ENCODE peak calls at places on chromosomes 13 and 19, in nine cellular contexts. E is stimulated activated CD4-positive, alpha-beta T cell treated with anti-CD3 and anti-CD28 coated beads, Interleukin-4, amount 100 ng/mL, for 24 hours; B is HuH-7; N is HCEC 1CT; L is T follicular helper cell; R is breast epithelium; V is head of caudate nucleus; Z is stimulated activated CD8-positive, alpha-beta memory T cell treated with anti-CD3 and anti-CD28 coated beads, Interleukin-15, amount 100 ng/mL, for 48 hours; A is AG04450. T is an unnamed sample.

GRCh38 chr19:17488593-17489391 is 18.5 kb downstream of the SLC27A1 start:
- DNase-seq in V (no peak), R (peak), N (no peak), E (peak), L (peak), A (no peak), Z (peak), B (no peak), T (peak)

GRCh38 chr13:28313579-28313978 is 175.2 kb downstream of the PAN3 start:
- DNase-seq in N (peak), A (no peak), V (no peak), R (no peak), L (no peak), Z (no peak), B (no peak), E (no peak), T (peak)

GRCh38 chr13:85995788-85996418 is 196.7 kb upstream of the SLITRK6 start:
- DNase-seq in N (no peak), Z (no peak), E (no peak), B (no peak), R (no peak), A (no peak), V (no peak), L (no peak), T (no peak)

GRCh38 chr13:77300176-77301141 is 26.4 kb downstream of the MYCBP2 start:
- DNase-seq in A (peak), L (no peak), N (peak), V (no peak), R (no peak), Z (no peak), E (no peak), B (no peak), T (peak)

GRCh38 chr13:102395174-102395573 is 6.7 kb downstream of the FGF14 start:
- DNase-seq in A (no peak), V (no peak), B (no peak), N (no peak), R (no peak), E (no peak), L (no peak), Z (no peak), T (no peak)

GRCh38 chr13:99528547-99528946 is 27.3 kb downstream of the TM9SF2 start:
- DNase-seq in R (no peak), V (no peak), L (peak), N (no peak), A (no peak), E (no peak), B (peak), Z (no peak), T (peak)

GRCh38 chr19:4878491-4878968 is 11.1 kb upstream of the PLIN3 start:
- DNase-seq in V (no peak), Z (peak), R (no peak), B (no peak), E (no peak), A (no peak), N (no peak), L (no peak), T (no peak)

GRCh38 chr13:99983401-99984133 is 2.0 kb downstream of the ZIC2 start:
- DNase-seq in R (no peak), E (no peak), Z (no peak), B (no peak), L (no peak), A (no peak), V (no peak), N (no peak), T (peak)

GRCh38 chr13:18991054-18991453 is 190.6 kb downstream of the TUBA3C start:
- DNase-seq in V (no peak), E (no peak), Z (no peak), A (no peak), N (no peak), B (no peak), L (no peak), R (no peak), T (no peak)

GRCh38 chr13:43289458-43290255 is 266.3 kb downstream of the DNAJC15 start:
- DNase-seq in L (no peak), R (no peak), V (no peak), A (no peak), E (no peak), B (no peak), N (no peak), Z (no peak), T (no peak)

GRCh38 chr13:44853641-44854040 is 135.6 kb downstream of the NUFIP1 start:
- DNase-seq in Z (no peak), V (no peak), B (peak), E (no peak), R (no peak), A (no peak), N (no peak), L (no peak), T (no peak)

GRCh38 chr13:73399347-73400216 is 340.8 kb downstream of the KLF5 start:
- DNase-seq in Z (no peak), E (no peak), R (no peak), V (no peak), N (no peak), L (no peak), A (no peak), B (no peak), T (no peak)

GRCh38 chr13:102466836-102467235 is 65.0 kb upstream of the FGF14 start:
- DNase-seq in N (no peak), B (no peak), V (no peak), R (no peak), E (no peak), Z (no peak), A (no peak), L (no peak), T (no peak)

GRCh38 chr13:44768775-44769578 is 192.8 kb upstream of the TSC22D1 start:
- DNase-seq in A (no peak), L (no peak), V (no peak), Z (peak), N (no peak), E (peak), R (no peak), B (no peak), T (peak)

GRCh38 chr19:51651216-51651846 is 4.7 kb upstream of the SIGLEC14 start:
- DNase-seq in V (no peak), B (no peak), L (no peak), E (no peak), N (no peak), R (no peak), Z (no peak), A (no peak), T (no peak)

GRCh38 chr13:53749306-53749705 is 720.7 kb downstream of the OLFM4 start:
- DNase-seq in V (no peak), R (no peak), N (no peak), A (no peak), B (no peak), E (no peak), L (no peak), Z (no peak), T (no peak)

GRCh38 chr19:22327321-22327720 is 41.1 kb downstream of the ZNF729 start:
- DNase-seq in R (no peak), A (no peak), Z (no peak), E (no peak), N (no peak), V (no peak), B (no peak), L (no peak), T (no peak)

GRCh38 chr19:23263870-23264590 is 13.8 kb upstream of the ZNF724 start:
- DNase-seq in N (no peak), Z (no peak), E (no peak), L (no peak), B (no peak), V (no peak), A (no peak), R (no peak), T (no peak)

GRCh38 chr13:45658586-45659235 is 43.2 kb upstream of the ERICH6B start:
- DNase-seq in V (no peak), E (no peak), L (no peak), B (no peak), N (peak), Z (no peak), R (no peak), A (no peak), T (peak)

GRCh38 chr19:57559008-57559403 is 657 bp downstream of the ZNF550 start:
- DNase-seq in L (no peak), R (no peak), N (peak), B (peak), V (no peak), Z (no peak), A (no peak), E (peak), T (peak)

GRCh38 chr13:109105899-109106298 is 476.5 kb downstream of the MYO16 start:
- DNase-seq in V (no peak), R (no peak), L (no peak), Z (no peak), B (no peak), E (no peak), A (peak), N (peak), T (no peak)

GRCh38 chr19:4962085-4962619 is 6.8 kb upstream of the KDM4B start:
- DNase-seq in Z (no peak), L (no peak), B (no peak), E (no peak), A (no peak), R (no peak), V (no peak), N (no peak), T (no peak)

GRCh38 chr13:100176781-100177389 is 88.0 kb downstream of the PCCA start:
- DNase-seq in E (no peak), Z (no peak), V (no peak), N (no peak), A (peak), B (no peak), R (no peak), L (no peak), T (no peak)

GRCh38 chr19:16042533-16043085 is 33.7 kb upstream of the TPM4 start:
- DNase-seq in N (peak), R (no peak), L (no peak), A (no peak), Z (no peak), E (no peak), B (no peak), V (no peak), T (no peak)

GRCh38 chr19:33102893-33103292 is 21.9 kb downstream of the GPATCH1 start:
- DNase-seq in N (no peak), E (no peak), R (no peak), B (no peak), Z (no peak), L (no peak), A (no peak), V (no peak), T (no peak)

GRCh38 chr13:79867248-79867647 is 386.3 kb downstream of the NDFIP2 start:
- DNase-seq in A (no peak), V (no peak), N (no peak), B (no peak), E (no peak), L (no peak), Z (no peak), R (no peak), T (no peak)

GRCh38 chr13:52738719-52739467 is 727 bp downstream of the CNMD start:
- DNase-seq in L (no peak), V (peak), N (no peak), B (peak), A (no peak), Z (peak), E (no peak), R (no peak), T (peak)

GRCh38 chr13:31904941-31905824 is 126.4 kb upstream of the FRY start:
- DNase-seq in E (no peak), R (no peak), L (no peak), B (no peak), N (no peak), Z (no peak), V (no peak), A (no peak), T (no peak)

GRCh38 chr13:111460548-111461444 is 140.4 kb downstream of the TEX29 start:
- DNase-seq in A (peak), N (peak), L (no peak), Z (no peak), V (peak), E (no peak), B (peak), R (no peak), T (peak)

GRCh38 chr19:6064016-6064702 is 46.1 kb downstream of the RFX2 start:
- DNase-seq in V (no peak), R (peak), E (no peak), L (no peak), Z (no peak), B (no peak), A (no peak), N (no peak), T (no peak)

GRCh38 chr13:23796546-23796945 is 92.7 kb downstream of the MIPEP start:
- DNase-seq in N (peak), A (no peak), L (no peak), R (no peak), E (no peak), B (no peak), Z (no peak), V (no peak), T (no peak)

GRCh38 chr19:34327851-34328250 is 37.1 kb upstream of the GPI start:
- DNase-seq in L (no peak), B (no peak), N (no peak), E (no peak), A (no peak), R (no peak), V (no peak), Z (no peak), T (no peak)

GRCh38 chr13:31052478-31052877 is 109.2 kb downstream of the HSPH1 start:
- DNase-seq in L (no peak), R (no peak), B (no peak), V (no peak), A (no peak), N (no peak), Z (no peak), E (no peak), T (no peak)

GRCh38 chr19:17234911-17235617 is 9.0 kb downstream of the OCEL1 start:
- DNase-seq in V (peak), Z (peak), B (no peak), R (no peak), N (peak), A (no peak), L (peak), E (peak), T (peak)

GRCh38 chr13:42594577-42595571 is 20.9 kb downstream of the TNFSF11 start:
- DNase-seq in E (peak), L (peak), Z (no peak), V (peak), R (no peak), N (peak), A (peak), B (peak), T (peak)

GRCh38 chr13:102033719-102034446 is 368.0 kb downstream of the FGF14 start:
- DNase-seq in L (no peak), A (no peak), B (no peak), N (no peak), V (no peak), Z (no peak), E (no peak), R (no peak), T (no peak)

GRCh38 chr19:1558552-1558951 is 9.6 kb downstream of the MEX3D start:
- DNase-seq in E (no peak), L (no peak), N (no peak), B (no peak), R (no peak), Z (no peak), V (no peak), A (no peak), T (no peak)

T was measured in activated CD4-positive, alpha-beta T cell treated with anti-CD3 and anti-CD28 coated beads, Interleukin-2, amount 10 ng/mL, durations not matched to agents 24 days and 14 days.